ENCODE peak calls at places on chromosomes 16 and 17, in eight cellular contexts. F is PC-9; M is cardiac fibroblast; N is cardiac muscle cell; Y is effector memory CD4-positive, alpha-beta T cell; Q is brain microvascular endothelial cell; A is AG09309; B is coronary artery. Z is an unnamed sample.

GRCh38 chr16:9340402-9341095 is 249.1 kb downstream of the HAPSTR1 start:
- DNase-seq in A (no peak), N (no peak), Y (no peak), Q (no peak), F (no peak), M (no peak), B (no peak), Z (no peak)

GRCh38 chr17:5203908-5204294 is 12.2 kb upstream of the ZNF594 start:
- DNase-seq in Q (peak), F (no peak), A (peak), M (peak), N (no peak), B (no peak), Y (no peak), Z (no peak)

GRCh38 chr17:19019041-19019941 is 14.7 kb upstream of the FAM83G start:
- DNase-seq in B (no peak), Y (no peak), A (no peak), Q (no peak), N (no peak), M (no peak), F (no peak), Z (no peak)

GRCh38 chr16:19935696-19936095 is 51.0 kb upstream of the GPRC5B start:
- DNase-seq in A (no peak), F (no peak), B (no peak), N (no peak), M (peak), Q (no peak), Y (no peak), Z (no peak)

GRCh38 chr16:57349212-57350031 is 9.2 kb upstream of the CCL22 start:
- DNase-seq in F (no peak), Q (no peak), B (no peak), A (no peak), N (no peak), M (no peak), Y (no peak), Z (no peak)

GRCh38 chr16:4937782-4938682 is 1.1 kb upstream of the PPL start:
- DNase-seq in M (no peak), Y (no peak), N (no peak), F (no peak), Q (no peak), A (no peak), B (no peak), Z (no peak)

GRCh38 chr17:66365204-66365524 is 62.8 kb downstream of the PRKCA start:
- DNase-seq in M (no peak), Y (no peak), F (no peak), B (no peak), Q (no peak), N (no peak), A (no peak), Z (no peak)

GRCh38 chr17:15233022-15233805 is 31.9 kb downstream of the PMP22 start:
- DNase-seq in Y (no peak), F (no peak), A (no peak), B (no peak), N (no peak), M (peak), Q (peak), Z (no peak)

GRCh38 chr16:80974649-80975376 is 31.9 kb downstream of the CMC2 start:
- DNase-seq in A (no peak), B (no peak), Y (no peak), Q (no peak), N (peak), M (no peak), F (no peak), Z (no peak)

GRCh38 chr17:77147357-77147801 is 6.6 kb downstream of the SEC14L1 start:
- DNase-seq in Y (no peak), Q (no peak), A (no peak), M (no peak), N (no peak), F (no peak), B (no peak), Z (no peak)

GRCh38 chr17:77145209-77145608 is 4.4 kb downstream of the SEC14L1 start:
- DNase-seq in A (no peak), N (no peak), M (no peak), Q (no peak), B (no peak), F (no peak), Y (no peak), Z (no peak)

GRCh38 chr17:77146882-77147281 is 6.1 kb downstream of the SEC14L1 start:
- DNase-seq in N (no peak), Y (no peak), B (no peak), M (no peak), A (no peak), Q (no peak), F (no peak), Z (no peak)

GRCh38 chr17:77144227-77144626 is 3.5 kb downstream of the SEC14L1 start:
- DNase-seq in Q (no peak), B (no peak), F (no peak), N (no peak), Y (no peak), M (no peak), A (no peak), Z (no peak)

DNA sequence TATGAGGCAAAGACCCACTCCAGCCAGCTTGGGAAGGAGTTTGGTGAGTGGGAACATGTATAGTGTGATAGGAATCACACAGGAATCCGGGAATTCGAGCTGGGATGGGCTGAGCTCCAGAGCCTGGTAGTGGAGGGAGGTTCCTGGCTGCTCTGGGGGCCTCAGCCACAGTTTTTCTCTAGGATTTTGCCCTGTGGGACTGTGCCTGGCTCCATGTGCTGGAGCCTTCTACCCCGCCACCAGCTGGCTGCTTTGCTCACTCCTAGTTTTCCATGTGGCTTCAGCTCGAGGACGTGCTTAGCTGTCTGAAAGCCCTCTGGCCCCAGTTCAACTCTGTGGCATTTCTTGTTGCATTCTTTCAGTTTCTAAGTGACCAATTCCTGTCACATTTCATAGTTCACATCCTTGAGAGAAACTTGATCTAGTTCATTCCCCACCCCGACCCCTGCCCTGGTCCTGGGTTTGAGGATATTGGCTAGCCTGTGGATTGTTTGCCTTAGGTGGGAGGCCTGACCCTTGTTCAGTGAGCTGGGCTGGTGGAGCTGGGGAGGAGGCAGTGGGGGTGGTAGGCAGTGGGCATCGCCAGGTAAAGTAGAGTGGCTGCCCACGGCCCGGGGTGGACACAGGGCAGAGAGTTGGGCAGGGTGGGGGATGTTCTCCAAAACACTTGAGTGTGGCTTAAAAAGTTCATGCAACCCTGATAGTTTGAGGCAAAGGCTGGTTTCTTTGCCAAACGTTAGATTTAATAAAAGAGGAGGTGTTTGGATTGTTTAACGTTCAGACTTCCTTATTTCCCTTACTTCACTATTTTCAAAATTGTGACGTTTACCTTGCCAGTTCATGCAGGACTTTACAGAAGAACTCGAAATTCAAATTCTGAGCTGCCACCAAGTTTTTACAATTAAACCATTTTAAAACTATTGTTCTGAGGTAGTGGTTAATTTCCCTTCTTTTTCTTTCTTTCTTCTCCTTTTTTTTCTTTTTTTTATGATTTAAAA is 5.2 kb downstream of the SEC14L1 start:
- DNase-seq in F (peak), N (peak), B (peak), M (peak), Q (peak), A (no peak), Y (no peak), Z (no peak)
- H3K4me3 ChIP-seq in F (peak), N (no peak), B (peak), M (peak), Q (peak), A (no peak), Y (no peak), Z (no peak)

GRCh38 chr17:31321481-31321880 is at the start of gene EVI2A:
- DNase-seq in Q (peak), M (peak), Y (peak), N (no peak), F (no peak), B (no peak), A (peak), Z (peak)

GRCh38 chr17:31320791-31321190 is 631 bp downstream of the EVI2A start:
- DNase-seq in M (peak), A (no peak), N (no peak), Q (no peak), F (no peak), B (no peak), Y (no peak), Z (no peak)

GRCh38 chr17:31318298-31319190 is 2.9 kb downstream of the EVI2A start:
- DNase-seq in F (no peak), A (peak), N (no peak), B (no peak), Y (peak), Q (peak), M (peak), Z (no peak)

GRCh38 chr17:31319253-31319661 is 2.2 kb downstream of the EVI2A start:
- DNase-seq in A (no peak), Y (no peak), B (no peak), F (no peak), Q (no peak), N (no peak), M (no peak), Z (no peak)

GRCh38 chr17:31320231-31320630 is 1.2 kb downstream of the EVI2A start:
- DNase-seq in M (no peak), Y (no peak), N (no peak), A (no peak), F (no peak), B (no peak), Q (no peak), Z (no peak)
- H3K4me3 ChIP-seq in M (no peak), Y (peak), N (no peak), A (no peak), F (no peak), B (peak), Q (no peak), Z (no peak)

DNA sequence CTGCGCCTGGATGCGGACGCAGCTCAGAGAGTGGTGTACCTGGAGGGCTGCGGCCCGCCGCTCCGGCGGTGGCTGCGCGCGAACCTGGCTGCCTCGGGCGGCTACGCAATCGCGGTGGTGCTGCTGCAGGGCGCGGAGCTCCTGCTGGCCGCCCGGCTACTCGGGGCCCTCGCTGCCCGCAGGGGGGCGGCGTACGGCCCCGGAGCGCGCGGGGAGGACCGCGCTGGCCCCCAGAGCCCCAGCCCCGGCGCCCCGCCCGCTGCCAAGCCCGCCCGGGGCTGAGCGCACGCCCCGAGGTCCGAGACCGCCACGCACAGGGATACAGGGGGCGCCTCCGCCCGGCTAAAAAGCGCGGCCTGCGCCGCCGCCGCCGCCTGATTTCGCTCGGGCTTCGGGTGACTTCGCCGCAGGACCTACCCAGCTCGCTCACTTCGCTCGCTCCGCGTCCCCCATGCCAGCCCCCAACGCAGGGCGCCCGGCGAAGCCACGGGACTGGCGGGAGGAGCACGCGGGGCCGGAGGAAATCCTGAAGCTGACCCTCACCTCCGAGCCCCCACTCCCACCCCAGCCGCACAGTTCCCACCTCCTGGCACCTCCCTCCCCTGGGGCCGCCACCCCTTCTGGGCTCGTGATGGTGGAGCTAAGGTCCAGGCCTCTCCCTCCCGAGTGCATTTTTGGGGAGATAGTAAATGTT is 8.2 kb downstream of the PDE6G start:
- DNase-seq in N (no peak), Q (no peak), Y (no peak), M (no peak), F (no peak), B (no peak), A (no peak), Z (no peak)
- H3K4me3 ChIP-seq in N (no peak), Q (no peak), Y (no peak), M (no peak), F (no peak), B (no peak), A (no peak), Z (no peak)

DNA sequence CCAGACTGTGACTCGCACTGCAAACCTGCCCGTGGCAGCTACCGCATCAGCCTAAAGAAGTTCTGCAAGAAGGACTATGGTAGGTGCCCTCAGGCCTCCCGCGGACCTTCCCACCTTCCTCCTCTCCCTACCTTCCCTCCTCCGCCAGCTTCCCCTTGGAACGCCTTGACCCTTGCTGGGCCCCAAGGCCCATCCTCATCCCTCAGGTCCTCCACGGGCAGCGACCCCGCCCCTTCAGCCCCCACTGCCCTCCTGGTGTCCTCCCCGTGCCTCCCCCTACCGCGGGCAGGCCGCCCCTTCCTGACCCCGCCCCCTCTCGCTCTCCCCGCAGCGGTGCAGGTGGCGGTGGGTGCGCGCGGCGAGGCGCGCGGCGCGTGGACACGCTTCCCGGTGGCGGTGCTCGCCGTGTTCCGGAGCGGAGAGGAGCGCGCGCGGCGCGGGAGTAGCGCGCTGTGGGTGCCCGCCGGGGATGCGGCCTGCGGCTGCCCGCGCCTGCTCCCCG is 1.5 kb upstream of the TBC1D24 start:
- DNase-seq in Y (no peak), B (no peak), M (no peak), F (peak), A (no peak), Q (no peak), N (no peak), Z (no peak)
- H3K4me3 ChIP-seq in Y (no peak), B (peak), M (no peak), F (peak), A (peak), Q (peak), N (peak), Z (peak)

Z was measured in kidney epithelial cell.